ENCODE peak calls at places on chromosomes 4 and X, in nine cellular contexts. Z is upper lobe of right lung, V is aorta, E is AG09309, J is bronchial epithelial cell, S is lower leg skin, T is adrenal gland, K is cardiac fibroblast, Y is OCI-LY7. M is an unnamed sample.

GRCh38 chr4:113574636-113575103 is 186.9 kb downstream of the CAMK2D start:
- DNase-seq in V (no peak), Y (peak), T (no peak), E (no peak), J (peak), K (peak), S (no peak), Z (no peak), M (no peak)

GRCh38 chrX:110504947-110505346 is 146.3 kb downstream of the RTL9 start:
- DNase-seq in E (no peak), Y (no peak), T (no peak), Z (no peak), S (no peak), V (no peak), K (no peak), J (no peak), M (no peak)

GRCh38 chr4:6179362-6179761 is 21.0 kb downstream of the JAKMIP1 start:
- DNase-seq in K (no peak), Z (no peak), J (no peak), T (no peak), E (no peak), V (peak), S (no peak), Y (no peak), M (peak)

GRCh38 chr4:176885224-176885623 is 92.5 kb upstream of the VEGFC start:
- DNase-seq in K (peak), Y (no peak), T (no peak), E (no peak), S (no peak), V (no peak), Z (no peak), J (peak), M (no peak)

GRCh38 chr4:182083681-182084410 is 159.4 kb upstream of the TENM3 start:
- DNase-seq in Y (no peak), S (no peak), V (no peak), Z (no peak), E (no peak), T (no peak), J (no peak), K (no peak), M (no peak)

GRCh38 chrX:24767557-24767956 is 73.8 kb downstream of the POLA1 start:
- DNase-seq in K (no peak), T (no peak), Y (no peak), S (no peak), E (no peak), V (no peak), Z (no peak), J (peak), M (no peak)

GRCh38 chr4:82431026-82431745 is 796 bp downstream of the ENOPH1 start:
- DNase-seq in E (no peak), S (no peak), Z (peak), T (no peak), K (peak), V (no peak), Y (peak), J (no peak), M (peak)

GRCh38 chr4:75004755-75005668 is 72.1 kb downstream of the PARM1 start:
- DNase-seq in J (peak), S (no peak), Y (no peak), E (no peak), K (no peak), Z (no peak), T (no peak), V (no peak), M (no peak)

GRCh38 chr4:91113130-91113706 is 986.0 kb downstream of the CCSER1 start:
- DNase-seq in Y (peak), V (no peak), K (peak), Z (no peak), J (peak), S (no peak), E (no peak), T (no peak), M (no peak)

GRCh38 chr4:30429813-30430466 is 290.2 kb upstream of the PCDH7 start:
- DNase-seq in V (no peak), T (no peak), E (peak), Z (no peak), Y (no peak), S (no peak), J (peak), K (peak), M (no peak)

GRCh38 chr4:25504932-25505636 is 128.0 kb downstream of the ANAPC4 start:
- DNase-seq in K (no peak), Z (no peak), J (no peak), T (no peak), Y (no peak), V (no peak), E (no peak), S (no peak), M (no peak)

GRCh38 chr4:113981591-113981990 is 2.1 kb upstream of the ARSJ start:
- DNase-seq in Y (no peak), S (no peak), K (peak), J (peak), V (no peak), E (no peak), T (no peak), Z (no peak), M (no peak)

GRCh38 chrX:135086197-135086854 is 34.0 kb downstream of the ETDB start:
- DNase-seq in T (peak), S (peak), J (peak), Y (peak), K (peak), V (no peak), E (peak), Z (no peak), M (peak)

GRCh38 chr4:41256131-41256739 is 493 bp upstream of the UCHL1 start:
- DNase-seq in Z (no peak), Y (peak), S (no peak), T (no peak), K (peak), J (no peak), V (no peak), E (no peak), M (no peak)

GRCh38 chr4:5020341-5020740 is 1.1 kb upstream of the CYTL1 start:
- DNase-seq in V (no peak), E (no peak), Y (no peak), K (no peak), Z (no peak), S (no peak), T (no peak), J (no peak), M (no peak)

GRCh38 chrX:35150052-35150451 is 207.5 kb downstream of the FAM47B start:
- DNase-seq in Y (no peak), J (no peak), S (no peak), E (no peak), V (no peak), Z (no peak), K (no peak), T (no peak), M (no peak)

GRCh38 chrX:119617511-119618164 is 11.4 kb upstream of the NKRF start:
- DNase-seq in T (no peak), Z (no peak), S (no peak), J (no peak), K (no peak), Y (peak), V (no peak), E (no peak), M (no peak)

GRCh38 chr4:73894021-73894420 is 24.8 kb downstream of the CXCL1 start:
- DNase-seq in K (no peak), Y (no peak), Z (no peak), V (no peak), E (no peak), J (no peak), S (no peak), T (no peak), M (no peak)

GRCh38 chr4:39410415-39410814 is 3.7 kb downstream of the KLB start:
- DNase-seq in S (no peak), E (no peak), Y (peak), T (no peak), Z (no peak), K (peak), J (no peak), V (no peak), M (no peak)

GRCh38 chr4:27861381-27861787 is 1000.7 kb downstream of the STIM2 start:
- DNase-seq in Z (no peak), E (peak), S (no peak), K (peak), T (peak), V (no peak), Y (peak), J (peak), M (no peak)

GRCh38 chr4:149889976-149890375 is 74.3 kb upstream of the IQCM start:
- DNase-seq in T (no peak), S (no peak), J (no peak), V (no peak), Y (no peak), Z (no peak), K (no peak), E (no peak), M (no peak)

GRCh38 chr4:168765726-168766125 is 244.3 kb downstream of the CBR4 start:
- DNase-seq in J (peak), V (no peak), Y (no peak), T (no peak), S (peak), Z (no peak), K (peak), E (peak), M (no peak)

DNA sequence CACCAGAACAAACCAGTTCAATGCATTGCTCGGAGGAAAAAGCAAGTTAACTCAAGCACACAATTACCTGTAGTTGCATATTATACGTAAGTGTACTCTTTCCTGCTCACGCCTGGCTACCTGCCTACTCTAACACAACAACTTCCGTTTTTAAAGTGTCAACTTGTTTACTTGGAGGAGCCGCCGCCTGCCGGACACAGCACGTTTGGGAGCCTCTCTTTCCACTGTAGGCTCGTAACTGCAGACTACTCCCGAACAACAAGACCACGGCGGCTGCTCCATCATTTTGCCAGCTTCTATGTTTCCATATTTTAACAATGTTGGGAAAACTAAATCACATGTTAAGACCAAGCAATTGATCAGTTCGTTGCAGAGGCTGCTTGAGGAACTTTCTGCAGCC is 882 bp downstream of the MTNR1A start:
- DNase-seq in T (no peak), S (no peak), J (peak), Z (no peak), E (no peak), Y (no peak), K (peak), V (no peak), M (no peak)
- H3K4me3 ChIP-seq in T (no peak), S (no peak), J (peak), Z (peak), E (peak), Y (no peak), K (no peak), V (no peak), M (no peak)

DNA sequence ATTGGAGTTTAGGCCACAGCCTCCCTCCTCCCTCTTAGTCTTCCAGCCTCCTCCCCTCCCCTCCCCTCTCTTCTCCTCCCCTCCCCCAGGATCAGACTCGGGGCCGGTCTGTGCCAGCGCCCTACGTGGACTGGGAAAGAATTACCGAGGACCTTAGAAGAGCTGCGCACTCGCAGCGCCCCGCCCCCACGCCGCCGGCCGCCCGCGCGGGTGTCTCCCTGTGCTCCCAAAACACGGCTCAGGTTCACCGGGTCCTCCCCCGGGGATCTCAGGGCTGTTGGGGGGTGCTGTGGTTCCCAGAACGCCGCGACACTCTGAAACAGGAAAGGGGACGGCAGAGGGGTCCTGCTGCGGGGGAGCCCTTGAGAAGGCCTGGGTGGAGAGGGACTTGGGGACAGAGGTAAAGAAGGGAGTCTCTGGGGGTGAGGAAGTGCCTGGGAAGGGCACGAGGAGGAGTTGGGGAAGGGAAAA is 122.2 kb upstream of the TBL1X start:
- DNase-seq in S (peak), E (no peak), T (peak), Z (peak), V (peak), K (peak), Y (no peak), J (no peak), M (peak)
- H3K4me3 ChIP-seq in S (no peak), E (peak), T (no peak), Z (no peak), V (peak), K (no peak), Y (no peak), J (no peak), M (no peak)

DNA sequence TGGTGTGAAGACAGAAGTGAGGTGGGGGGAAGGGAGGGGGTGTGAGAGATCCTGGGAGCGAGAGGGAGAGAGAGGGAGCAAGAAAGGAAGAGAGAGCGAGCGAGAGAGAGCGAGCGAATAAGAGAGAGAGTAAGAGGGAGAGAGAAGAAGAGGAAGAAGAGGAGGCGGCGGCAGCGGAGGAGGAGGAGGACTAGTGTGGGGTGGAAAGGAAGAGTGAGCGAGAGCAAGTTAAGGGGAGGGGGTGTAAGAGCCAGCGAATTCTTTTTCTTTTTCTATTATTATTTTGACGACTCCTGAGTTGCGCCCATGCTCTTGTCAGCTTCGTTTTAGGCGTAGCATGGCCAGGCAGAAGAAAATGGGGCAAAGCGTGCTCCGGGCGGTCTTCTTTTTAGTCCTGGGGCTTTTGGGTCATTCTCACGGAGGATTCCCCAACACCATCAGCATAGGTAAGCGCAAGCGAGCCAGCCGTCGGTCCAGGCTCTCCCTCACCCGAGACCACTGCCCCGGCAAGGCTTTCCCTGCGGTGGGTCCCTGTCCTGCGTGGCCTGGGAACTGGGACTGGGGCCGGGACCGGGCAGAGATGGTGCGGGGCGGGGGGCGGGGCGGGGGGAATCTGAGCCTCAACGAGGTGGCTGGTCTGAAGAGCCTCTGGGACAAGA is at the start of gene GRIA3:
- DNase-seq in V (peak), S (no peak), T (peak), Y (no peak), E (peak), Z (no peak), K (peak), J (peak), M (no peak)
- H3K4me3 ChIP-seq in V (peak), S (no peak), T (peak), Y (no peak), E (peak), Z (peak), K (peak), J (peak), M (no peak)

DNA sequence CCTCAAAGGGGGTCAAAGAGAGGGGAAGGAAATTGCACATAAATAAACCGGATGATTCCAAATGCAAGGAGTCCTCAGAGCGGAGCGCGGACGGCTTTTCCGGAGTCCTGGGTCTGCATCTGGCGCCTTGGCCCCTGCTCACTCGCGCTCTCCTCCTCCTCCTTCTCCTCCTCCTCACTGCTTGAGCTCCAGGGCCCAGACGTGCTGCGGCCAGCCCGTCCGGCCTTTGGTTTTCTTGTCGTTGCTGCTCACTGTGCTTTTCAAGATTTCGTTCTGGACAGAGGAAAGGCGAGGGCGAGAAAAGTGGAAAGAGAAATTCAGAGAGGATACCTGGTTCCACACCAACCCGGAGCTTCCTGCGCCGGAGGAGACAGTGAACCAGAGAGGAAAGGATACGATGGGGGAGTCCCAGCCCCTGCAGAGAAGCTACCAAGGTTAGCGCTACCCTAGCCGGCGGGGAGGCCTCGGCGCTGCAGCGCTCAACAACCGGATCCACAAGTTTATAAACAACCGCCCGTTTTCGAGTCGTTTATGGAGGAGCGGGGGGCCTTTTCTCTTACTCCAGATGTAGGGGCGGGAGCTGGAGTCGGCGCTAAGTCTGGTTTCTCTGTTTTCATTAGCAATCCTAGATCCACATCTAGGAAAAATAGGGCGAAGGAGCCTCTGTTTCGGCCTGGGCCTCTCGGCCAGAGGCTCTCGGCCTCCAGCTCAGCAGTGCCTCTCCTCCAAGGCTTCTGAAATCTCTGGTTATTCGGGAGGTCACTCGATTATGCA is 2.7 kb downstream of the HAND2 start:
- DNase-seq in J (no peak), Y (no peak), T (no peak), V (no peak), S (no peak), E (no peak), K (peak), Z (no peak), M (no peak)
- H3K4me3 ChIP-seq in J (no peak), Y (no peak), T (no peak), V (peak), S (no peak), E (no peak), K (peak), Z (no peak), M (no peak)

GRCh38 chrX:41473936-41474725 is 27.0 kb downstream of the NYX start:
- DNase-seq in Z (no peak), T (no peak), E (no peak), Y (no peak), K (no peak), V (no peak), J (no peak), S (no peak), M (no peak)

GRCh38 chrX:41472231-41472815 is 25.2 kb downstream of the NYX start:
- DNase-seq in V (no peak), T (no peak), E (no peak), Z (no peak), S (no peak), Y (no peak), K (no peak), J (no peak), M (no peak)

GRCh38 chrX:41475611-41476241 is 28.6 kb downstream of the NYX start:
- DNase-seq in K (no peak), T (no peak), S (no peak), Z (no peak), E (no peak), Y (no peak), V (no peak), J (no peak), M (no peak)

GRCh38 chrX:41475166-41475565 is 28.0 kb downstream of the NYX start:
- DNase-seq in Z (no peak), V (no peak), T (no peak), Y (no peak), E (no peak), K (no peak), J (no peak), S (no peak), M (no peak)

GRCh38 chrX:41474726-41475100 is 27.6 kb downstream of the NYX start:
- DNase-seq in K (no peak), E (no peak), J (no peak), S (no peak), V (no peak), Y (no peak), Z (no peak), T (no peak), M (no peak)
- H3K4me3 ChIP-seq in K (no peak), E (no peak), J (no peak), S (no peak), V (no peak), Y (no peak), Z (no peak), T (no peak), M (no peak)

GRCh38 chr4:70925899-70926635 is 23.9 kb downstream of the MOB1B start:
- DNase-seq in K (no peak), E (no peak), Z (no peak), Y (peak), V (no peak), J (no peak), S (no peak), T (no peak), M (no peak)
- H3K4me3 ChIP-seq in K (no peak), E (no peak), Z (no peak), Y (peak), V (no peak), J (no peak), S (no peak), T (no peak), M (peak)

M was measured in CD4-positive, CD25-positive, alpha-beta regulatory T cell.